ENCODE peak calls at places on chromosomes 2 and 18, in six cellular contexts. One of them, this sample, is unnamed.
A peak's percentile ranks its signal among the peaks of the same experiment; 100 is the strongest.

GRCh38 chr18:22505136-22505535 is 87.4 kb upstream of the CTAGE1 start:
- DNase-seq in HCT116: no peak
- DNase-seq in GM12878: no peak
- DNase-seq in cardiac muscle cell: peak; percentile 38
- DNase-seq in left ventricle myocardium inferior: no peak
- DNase-seq in naive thymus-derived CD4-positive, alpha-beta T cell: no peak
- DNase-seq in this sample: no peak

GRCh38 chr2:96214554-96214953 is 5.9 kb upstream of the STARD7 start:
- DNase-seq in left ventricle myocardium inferior: no peak
- DNase-seq in HCT116: no peak
- DNase-seq in naive thymus-derived CD4-positive, alpha-beta T cell: no peak
- DNase-seq in cardiac muscle cell: no peak
- DNase-seq in GM12878: no peak
- DNase-seq in this sample: no peak

GRCh38 chr2:86225581-86225980 is 26.3 kb downstream of the MRPL35 start:
- DNase-seq in left ventricle myocardium inferior: peak; percentile 77
- DNase-seq in cardiac muscle cell: peak; percentile 21
- DNase-seq in naive thymus-derived CD4-positive, alpha-beta T cell: peak; percentile 41
- DNase-seq in HCT116: no peak
- DNase-seq in GM12878: peak; percentile 57
- DNase-seq in this sample: peak; percentile 25

GRCh38 chr2:177161741-177162440 is 50.7 kb upstream of the HNRNPA3 start:
- DNase-seq in GM12878: no peak
- DNase-seq in naive thymus-derived CD4-positive, alpha-beta T cell: no peak
- DNase-seq in cardiac muscle cell: peak; percentile 57
- DNase-seq in HCT116: no peak
- DNase-seq in left ventricle myocardium inferior: no peak
- DNase-seq in this sample: no peak

GRCh38 chr18:75455249-75456183 is 28.0 kb upstream of the SMIM21 start:
- DNase-seq in GM12878: no peak
- DNase-seq in left ventricle myocardium inferior: peak; percentile 23
- DNase-seq in naive thymus-derived CD4-positive, alpha-beta T cell: no peak
- DNase-seq in HCT116: no peak
- DNase-seq in cardiac muscle cell: peak; percentile 55
- DNase-seq in this sample: no peak

GRCh38 chr2:101160454-101160853 is 9.3 kb upstream of the TBC1D8 start:
- DNase-seq in cardiac muscle cell: peak; percentile 61
- DNase-seq in left ventricle myocardium inferior: no peak
- DNase-seq in GM12878: no peak
- DNase-seq in naive thymus-derived CD4-positive, alpha-beta T cell: no peak
- DNase-seq in HCT116: no peak
- DNase-seq in this sample: no peak

GRCh38 chr2:45739796-45740485 is 88.5 kb downstream of the PRKCE start:
- DNase-seq in left ventricle myocardium inferior: no peak
- DNase-seq in GM12878: no peak
- DNase-seq in naive thymus-derived CD4-positive, alpha-beta T cell: no peak
- DNase-seq in HCT116: no peak
- DNase-seq in cardiac muscle cell: no peak
- DNase-seq in this sample: no peak

GRCh38 chr2:232506713-232507112 is 13.5 kb upstream of the PRSS56 start:
- DNase-seq in naive thymus-derived CD4-positive, alpha-beta T cell: no peak
- DNase-seq in cardiac muscle cell: no peak
- DNase-seq in GM12878: no peak
- DNase-seq in HCT116: no peak
- DNase-seq in left ventricle myocardium inferior: no peak
- DNase-seq in this sample: no peak

GRCh38 chr2:165911231-165911630 is 42.3 kb downstream of the TTC21B start:
- DNase-seq in naive thymus-derived CD4-positive, alpha-beta T cell: no peak
- DNase-seq in left ventricle myocardium inferior: no peak
- DNase-seq in HCT116: no peak
- DNase-seq in GM12878: no peak
- DNase-seq in cardiac muscle cell: no peak
- DNase-seq in this sample: no peak

GRCh38 chr2:169397697-169398096 is 35.4 kb upstream of the LRP2 start:
- DNase-seq in cardiac muscle cell: peak; percentile 21
- DNase-seq in HCT116: peak; percentile 3
- DNase-seq in naive thymus-derived CD4-positive, alpha-beta T cell: no peak
- DNase-seq in left ventricle myocardium inferior: no peak
- DNase-seq in GM12878: no peak
- DNase-seq in this sample: no peak

GRCh38 chr2:47639469-47639868 is 143.5 kb upstream of the MSH6 start:
- DNase-seq in HCT116: no peak
- DNase-seq in naive thymus-derived CD4-positive, alpha-beta T cell: no peak
- DNase-seq in GM12878: no peak
- DNase-seq in cardiac muscle cell: no peak
- DNase-seq in left ventricle myocardium inferior: no peak
- DNase-seq in this sample: no peak

GRCh38 chr18:48514786-48515185 is 24.0 kb upstream of the CTIF start:
- DNase-seq in naive thymus-derived CD4-positive, alpha-beta T cell: no peak
- DNase-seq in left ventricle myocardium inferior: no peak
- DNase-seq in cardiac muscle cell: no peak
- DNase-seq in GM12878: no peak
- DNase-seq in HCT116: no peak
- DNase-seq in this sample: no peak

GRCh38 chr2:206989306-206989705 is 50.0 kb downstream of the CPO start:
- DNase-seq in HCT116: peak; percentile 43
- DNase-seq in naive thymus-derived CD4-positive, alpha-beta T cell: no peak
- DNase-seq in cardiac muscle cell: peak; percentile 42
- DNase-seq in GM12878: no peak
- DNase-seq in left ventricle myocardium inferior: peak; percentile 25
- DNase-seq in this sample: no peak

GRCh38 chr2:210224660-210225460 is at the start of gene ACADL:
- DNase-seq in left ventricle myocardium inferior: peak; percentile 53
- DNase-seq in cardiac muscle cell: peak; percentile 21
- DNase-seq in naive thymus-derived CD4-positive, alpha-beta T cell: peak; percentile 30
- DNase-seq in GM12878: no peak
- DNase-seq in HCT116: no peak
- DNase-seq in this sample: no peak

GRCh38 chr2:237139123-237139675 is 53.5 kb downstream of the COPS8 start:
- DNase-seq in cardiac muscle cell: no peak
- DNase-seq in left ventricle myocardium inferior: no peak
- DNase-seq in naive thymus-derived CD4-positive, alpha-beta T cell: no peak
- DNase-seq in HCT116: no peak
- DNase-seq in GM12878: no peak
- DNase-seq in this sample: no peak

GRCh38 chr2:231680992-231681852 is 27.1 kb upstream of the PTMA start:
- DNase-seq in left ventricle myocardium inferior: peak; percentile 92
- DNase-seq in cardiac muscle cell: peak; percentile 93
- DNase-seq in HCT116: no peak
- DNase-seq in GM12878: no peak
- DNase-seq in naive thymus-derived CD4-positive, alpha-beta T cell: no peak
- DNase-seq in this sample: no peak

GRCh38 chr18:48186084-48186798 is 222.9 kb downstream of the ZBTB7C start:
- DNase-seq in naive thymus-derived CD4-positive, alpha-beta T cell: no peak
- DNase-seq in GM12878: no peak
- DNase-seq in left ventricle myocardium inferior: no peak
- DNase-seq in HCT116: no peak
- DNase-seq in cardiac muscle cell: peak; percentile 37
- DNase-seq in this sample: no peak

GRCh38 chr2:238338710-238339394 is 18.5 kb downstream of the TRAF3IP1 start:
- DNase-seq in cardiac muscle cell: no peak
- DNase-seq in naive thymus-derived CD4-positive, alpha-beta T cell: no peak
- DNase-seq in GM12878: no peak
- DNase-seq in left ventricle myocardium inferior: no peak
- DNase-seq in HCT116: no peak
- DNase-seq in this sample: no peak

GRCh38 chr18:65769653-65770052 is 18.8 kb downstream of the CDH7 start:
- DNase-seq in cardiac muscle cell: no peak
- DNase-seq in left ventricle myocardium inferior: no peak
- DNase-seq in GM12878: no peak
- DNase-seq in naive thymus-derived CD4-positive, alpha-beta T cell: no peak
- DNase-seq in HCT116: no peak
- DNase-seq in this sample: no peak

GRCh38 chr2:140117371-140117770 is 1337.2 kb upstream of the NXPH2 start:
- DNase-seq in GM12878: no peak
- DNase-seq in left ventricle myocardium inferior: no peak
- DNase-seq in HCT116: no peak
- DNase-seq in naive thymus-derived CD4-positive, alpha-beta T cell: no peak
- DNase-seq in cardiac muscle cell: no peak
- DNase-seq in this sample: no peak

GRCh38 chr2:130823171-130823885 is 13.4 kb upstream of the ARHGEF4 start:
- DNase-seq in cardiac muscle cell: no peak
- DNase-seq in HCT116: no peak
- DNase-seq in GM12878: no peak
- DNase-seq in left ventricle myocardium inferior: no peak
- DNase-seq in naive thymus-derived CD4-positive, alpha-beta T cell: no peak
- DNase-seq in this sample: no peak

GRCh38 chr18:59846814-59847490 is 52.8 kb upstream of the PMAIP1 start:
- DNase-seq in GM12878: peak; percentile 83
- DNase-seq in left ventricle myocardium inferior: no peak
- DNase-seq in naive thymus-derived CD4-positive, alpha-beta T cell: peak; percentile 66
- DNase-seq in HCT116: no peak
- DNase-seq in cardiac muscle cell: peak; percentile 38
- DNase-seq in this sample: no peak

GRCh38 chr2:28707592-28707991 is 44.0 kb upstream of the PPP1CB start:
- DNase-seq in GM12878: no peak
- DNase-seq in cardiac muscle cell: no peak
- DNase-seq in left ventricle myocardium inferior: no peak
- DNase-seq in HCT116: no peak
- DNase-seq in naive thymus-derived CD4-positive, alpha-beta T cell: no peak
- DNase-seq in this sample: no peak

GRCh38 chr2:158580760-158581159 is 124.0 kb downstream of the PKP4 start:
- DNase-seq in cardiac muscle cell: no peak
- DNase-seq in GM12878: no peak
- DNase-seq in left ventricle myocardium inferior: no peak
- DNase-seq in naive thymus-derived CD4-positive, alpha-beta T cell: no peak
- DNase-seq in HCT116: no peak
- DNase-seq in this sample: no peak

GRCh38 chr2:65477590-65477989 is 45.2 kb upstream of the SPRED2 start:
- DNase-seq in GM12878: no peak
- DNase-seq in cardiac muscle cell: peak; percentile 62
- DNase-seq in naive thymus-derived CD4-positive, alpha-beta T cell: no peak
- DNase-seq in left ventricle myocardium inferior: no peak
- DNase-seq in HCT116: no peak
- DNase-seq in this sample: no peak
- H3K9me3 ChIP-seq in GM12878: peaks cover 6% of the 10 kb centered on the region
- H3K9me3 ChIP-seq in cardiac muscle cell: no peaks in the 10 kb centered on the region
- H3K9me3 ChIP-seq in naive thymus-derived CD4-positive, alpha-beta T cell: no peaks in the 10 kb centered on the region
- H3K9me3 ChIP-seq in left ventricle myocardium inferior: peaks cover 24% of the 10 kb centered on the region
- H3K9me3 ChIP-seq in HCT116: no peaks in the 10 kb centered on the region
- H3K9me3 ChIP-seq in this sample: no peaks in the 10 kb centered on the region

DNA sequence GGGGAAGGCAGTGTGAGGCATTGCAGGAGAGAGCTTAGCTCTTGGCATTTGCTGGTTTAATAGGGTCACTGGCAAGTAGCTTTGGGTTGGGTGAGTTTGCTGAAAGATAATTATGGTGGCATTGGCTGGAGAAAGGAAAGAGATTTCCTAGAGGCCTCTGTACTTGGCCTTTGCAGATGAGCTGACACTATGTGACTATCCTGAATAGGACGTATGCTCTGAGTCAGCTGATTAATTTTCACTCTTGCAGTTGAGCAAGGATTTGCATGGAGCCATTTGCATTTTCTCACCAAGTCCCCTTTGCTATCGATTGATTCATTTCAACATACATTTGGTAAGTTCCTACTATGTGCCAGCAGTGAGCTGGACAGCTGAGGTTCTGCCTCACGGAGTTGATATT is 245.8 kb downstream of the LOXHD1 start:
- DNase-seq in naive thymus-derived CD4-positive, alpha-beta T cell: no peak
- DNase-seq in left ventricle myocardium inferior: no peak
- DNase-seq in cardiac muscle cell: no peak
- DNase-seq in HCT116: no peak
- DNase-seq in GM12878: no peak
- DNase-seq in this sample: no peak
- H3K27ac ChIP-seq in naive thymus-derived CD4-positive, alpha-beta T cell: no peak overlapping the region
- H3K27ac ChIP-seq in left ventricle myocardium inferior: peak overlapping the region; percentile 93
- H3K27ac ChIP-seq in cardiac muscle cell: peak overlapping the region; percentile 90
- H3K27ac ChIP-seq in HCT116: no peak overlapping the region
- H3K27ac ChIP-seq in GM12878: no peak overlapping the region
- H3K27ac ChIP-seq in this sample: no peak overlapping the region

DNA sequence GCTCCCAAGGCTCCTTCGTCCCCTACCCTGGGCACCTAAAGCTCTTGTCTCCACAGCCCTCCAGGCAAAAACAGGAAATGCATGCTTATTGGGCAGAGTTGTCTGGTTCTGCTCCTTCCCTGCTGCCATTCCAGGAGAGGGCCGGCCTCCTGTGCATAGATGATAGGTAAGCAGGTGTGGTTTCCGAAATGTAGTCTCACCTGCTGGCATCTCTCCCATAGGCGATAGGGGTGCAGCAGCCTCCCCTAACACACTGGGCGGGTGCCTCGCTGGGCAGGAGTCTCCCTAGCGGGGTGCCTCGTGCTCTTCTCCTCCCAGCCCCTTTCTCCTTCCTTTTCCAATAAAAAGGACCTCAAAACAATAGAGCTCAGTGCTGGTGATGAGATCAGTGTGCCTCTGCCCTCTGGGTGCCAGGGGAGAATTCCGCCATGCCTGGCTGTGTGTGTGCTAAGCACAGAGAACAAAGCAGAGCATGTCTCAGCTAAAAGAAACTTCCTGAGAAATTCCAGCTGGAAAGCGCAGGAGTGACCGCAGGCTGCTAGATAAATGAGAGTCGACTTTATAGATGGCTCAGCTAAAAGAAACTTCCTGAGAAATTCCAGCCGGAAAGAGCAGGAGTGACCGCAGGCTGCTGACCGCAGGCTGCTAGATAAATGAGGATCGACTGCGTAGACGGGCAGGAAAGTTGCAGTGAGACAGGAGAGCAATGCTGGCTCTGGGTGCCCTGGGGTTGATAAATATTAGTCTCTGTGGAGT is 11.3 kb upstream of the PXDN start:
- DNase-seq in HCT116: no peak
- DNase-seq in cardiac muscle cell: peak; percentile 96
- DNase-seq in naive thymus-derived CD4-positive, alpha-beta T cell: no peak
- DNase-seq in GM12878: no peak
- DNase-seq in left ventricle myocardium inferior: no peak
- DNase-seq in this sample: no peak
- H3K9me3 ChIP-seq in HCT116: no peaks in the 10 kb centered on the region
- H3K9me3 ChIP-seq in cardiac muscle cell: no peaks in the 10 kb centered on the region
- H3K9me3 ChIP-seq in naive thymus-derived CD4-positive, alpha-beta T cell: peaks cover 11% of the 10 kb centered on the region
- H3K9me3 ChIP-seq in GM12878: no peaks in the 10 kb centered on the region
- H3K9me3 ChIP-seq in left ventricle myocardium inferior: no peaks in the 10 kb centered on the region
- H3K9me3 ChIP-seq in this sample: no peaks in the 10 kb centered on the region

DNA sequence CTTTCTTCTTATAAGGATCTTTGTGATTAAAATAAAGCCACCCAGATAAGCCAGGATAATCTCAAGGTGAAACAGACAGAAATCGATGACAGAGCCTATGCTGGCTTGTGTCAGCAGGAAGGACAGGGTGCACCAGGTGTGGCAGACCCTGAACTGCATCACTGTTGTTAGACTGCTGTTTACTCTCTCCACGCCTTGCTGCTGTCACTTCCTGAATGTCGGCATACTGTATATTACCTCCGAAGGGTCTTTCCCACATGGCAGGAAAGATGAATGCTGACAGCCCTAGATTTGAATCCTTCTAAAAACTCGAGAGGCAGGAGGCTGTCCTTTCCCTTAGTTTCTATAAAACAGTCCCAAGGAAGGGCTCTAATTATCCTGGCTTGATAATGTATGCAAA is 18.9 kb upstream of the TMEM163 start:
- DNase-seq in HCT116: no peak
- DNase-seq in left ventricle myocardium inferior: no peak
- DNase-seq in naive thymus-derived CD4-positive, alpha-beta T cell: no peak
- DNase-seq in cardiac muscle cell: no peak
- DNase-seq in GM12878: no peak
- DNase-seq in this sample: no peak
- H3K27ac ChIP-seq in HCT116: no peak overlapping the region
- H3K27ac ChIP-seq in left ventricle myocardium inferior: no peak overlapping the region
- H3K27ac ChIP-seq in naive thymus-derived CD4-positive, alpha-beta T cell: no peak overlapping the region
- H3K27ac ChIP-seq in cardiac muscle cell: no peak overlapping the region
- H3K27ac ChIP-seq in GM12878: no peak overlapping the region
- H3K27ac ChIP-seq in this sample: no peak overlapping the region

This sample was measured in CD8-positive, alpha-beta memory T cell.